ENCODE peak calls at places on chromosomes 16 and 17, in five cellular contexts. One of them, this sample, is unnamed.

GRCh38 chr17:34902761-34903325 is 58.4 kb downstream of the CCT6B start:
- DNase-seq in MM.1S: no peak
- DNase-seq in colonic mucosa: no peak
- DNase-seq in glutamatergic neuron: no peak
- DNase-seq in D721Med: no peak
- DNase-seq in this sample: no peak

GRCh38 chr17:45430738-45431530 is 1.7 kb downstream of the ARHGAP27 start:
- DNase-seq in MM.1S: peak; percentile 76
- DNase-seq in colonic mucosa: peak; percentile 75
- DNase-seq in glutamatergic neuron: no peak
- DNase-seq in D721Med: no peak
- DNase-seq in this sample: no peak

GRCh38 chr16:57624044-57624688 is 4.3 kb upstream of the ADGRG1 start:
- DNase-seq in MM.1S: no peak
- DNase-seq in colonic mucosa: no peak
- DNase-seq in glutamatergic neuron: no peak
- DNase-seq in D721Med: no peak
- DNase-seq in this sample: no peak

GRCh38 chr16:58449306-58449705 is 50.6 kb upstream of the NDRG4 start:
- DNase-seq in MM.1S: no peak
- DNase-seq in colonic mucosa: no peak
- DNase-seq in glutamatergic neuron: no peak
- DNase-seq in D721Med: no peak
- DNase-seq in this sample: no peak

GRCh38 chr17:10055251-10055975 is 143.0 kb downstream of the GAS7 start:
- DNase-seq in MM.1S: no peak
- DNase-seq in colonic mucosa: no peak
- DNase-seq in glutamatergic neuron: no peak
- DNase-seq in D721Med: no peak
- DNase-seq in this sample: no peak

GRCh38 chr17:58995247-58995940 is 111.3 kb downstream of the TRIM37 start:
- DNase-seq in MM.1S: no peak
- DNase-seq in colonic mucosa: no peak
- DNase-seq in glutamatergic neuron: no peak
- DNase-seq in D721Med: no peak
- DNase-seq in this sample: no peak

GRCh38 chr17:61005358-61005757 is 327.7 kb downstream of the BCAS3 start:
- DNase-seq in MM.1S: no peak
- DNase-seq in colonic mucosa: no peak
- DNase-seq in glutamatergic neuron: no peak
- DNase-seq in D721Med: no peak
- DNase-seq in this sample: no peak

GRCh38 chr17:19461139-19461538 is 50.1 kb downstream of the RNF112 start:
- DNase-seq in MM.1S: peak; percentile 82
- DNase-seq in colonic mucosa: peak; percentile 38
- DNase-seq in glutamatergic neuron: no peak
- DNase-seq in D721Med: no peak
- DNase-seq in this sample: no peak

GRCh38 chr17:59027750-59028149 is 78.9 kb downstream of the TRIM37 start:
- DNase-seq in MM.1S: peak; percentile 26
- DNase-seq in colonic mucosa: no peak
- DNase-seq in glutamatergic neuron: no peak
- DNase-seq in D721Med: no peak
- DNase-seq in this sample: no peak

GRCh38 chr16:51328708-51329107 is 177.6 kb upstream of the SALL1 start:
- DNase-seq in MM.1S: no peak
- DNase-seq in colonic mucosa: no peak
- DNase-seq in glutamatergic neuron: peak; percentile 32
- DNase-seq in D721Med: no peak
- DNase-seq in this sample: no peak

GRCh38 chr17:40536731-40537171 is 28.5 kb downstream of the CCR7 start:
- DNase-seq in MM.1S: no peak
- DNase-seq in colonic mucosa: no peak
- DNase-seq in glutamatergic neuron: no peak
- DNase-seq in D721Med: no peak
- DNase-seq in this sample: peak; percentile 73

GRCh38 chr17:22507823-22508222 is 815.5 kb downstream of the KCNJ18 start:
- DNase-seq in MM.1S: no peak
- DNase-seq in colonic mucosa: no peak
- DNase-seq in glutamatergic neuron: no peak
- DNase-seq in D721Med: no peak
- DNase-seq in this sample: no peak

GRCh38 chr17:62109378-62109902 is 44.4 kb upstream of the MED13 start:
- DNase-seq in MM.1S: peak; percentile 92
- DNase-seq in colonic mucosa: peak; percentile 73
- DNase-seq in glutamatergic neuron: peak; percentile 76
- DNase-seq in D721Med: peak; percentile 23
- DNase-seq in this sample: peak; percentile 56

GRCh38 chr17:78510141-78510935 is 66.9 kb downstream of the DNAH17 start:
- DNase-seq in MM.1S: no peak
- DNase-seq in colonic mucosa: no peak
- DNase-seq in glutamatergic neuron: no peak
- DNase-seq in D721Med: no peak
- DNase-seq in this sample: no peak

GRCh38 chr17:78789663-78790181 is 7.6 kb upstream of the CYTH1 start:
- DNase-seq in MM.1S: no peak
- DNase-seq in colonic mucosa: peak; percentile 93
- DNase-seq in glutamatergic neuron: no peak
- DNase-seq in D721Med: no peak
- DNase-seq in this sample: no peak

GRCh38 chr16:80899804-80900592 is 95.6 kb upstream of the CDYL2 start:
- DNase-seq in MM.1S: no peak
- DNase-seq in colonic mucosa: peak; percentile 78
- DNase-seq in glutamatergic neuron: no peak
- DNase-seq in D721Med: no peak
- DNase-seq in this sample: peak; percentile 30

GRCh38 chr17:19876524-19877161 is 8.9 kb upstream of the ULK2 start:
- DNase-seq in MM.1S: no peak
- DNase-seq in colonic mucosa: peak; percentile 26
- DNase-seq in glutamatergic neuron: no peak
- DNase-seq in D721Med: no peak
- DNase-seq in this sample: no peak

GRCh38 chr17:47726796-47727703 is 6.0 kb upstream of the TBX21 start:
- DNase-seq in MM.1S: no peak
- DNase-seq in colonic mucosa: no peak
- DNase-seq in glutamatergic neuron: no peak
- DNase-seq in D721Med: no peak
- DNase-seq in this sample: no peak

GRCh38 chr16:4609200-4610010 is 5.3 kb downstream of the UBALD1 start:
- DNase-seq in MM.1S: no peak
- DNase-seq in colonic mucosa: no peak
- DNase-seq in glutamatergic neuron: no peak
- DNase-seq in D721Med: no peak
- DNase-seq in this sample: no peak

GRCh38 chr16:57471852-57472664 is 9.6 kb downstream of the POLR2C start:
- DNase-seq in MM.1S: no peak
- DNase-seq in colonic mucosa: peak; percentile 71
- DNase-seq in glutamatergic neuron: no peak
- DNase-seq in D721Med: no peak
- DNase-seq in this sample: no peak

GRCh38 chr17:60573139-60573975 is 26.6 kb upstream of the PPM1D start:
- DNase-seq in MM.1S: no peak
- DNase-seq in colonic mucosa: no peak
- DNase-seq in glutamatergic neuron: no peak
- DNase-seq in D721Med: no peak
- DNase-seq in this sample: no peak

GRCh38 chr17:76753061-76753961 is 15.4 kb downstream of the MFSD11 start:
- DNase-seq in MM.1S: no peak
- DNase-seq in colonic mucosa: no peak
- DNase-seq in glutamatergic neuron: no peak
- DNase-seq in D721Med: no peak
- DNase-seq in this sample: no peak

GRCh38 chr16:69266334-69267063 is 44.7 kb upstream of the VPS4A start:
- DNase-seq in MM.1S: no peak
- DNase-seq in colonic mucosa: no peak
- DNase-seq in glutamatergic neuron: no peak
- DNase-seq in D721Med: no peak
- DNase-seq in this sample: no peak

GRCh38 chr17:3002538-3003301 is 60.7 kb downstream of the OR1D5 start:
- DNase-seq in MM.1S: peak; percentile 59
- DNase-seq in colonic mucosa: peak; percentile 45
- DNase-seq in glutamatergic neuron: no peak
- DNase-seq in D721Med: no peak
- DNase-seq in this sample: no peak

GRCh38 chr16:53664724-53665345 is 38.8 kb downstream of the RPGRIP1L start:
- DNase-seq in MM.1S: no peak
- DNase-seq in colonic mucosa: no peak
- DNase-seq in glutamatergic neuron: no peak
- DNase-seq in D721Med: no peak
- DNase-seq in this sample: peak; percentile 62

GRCh38 chr17:57954421-57955182 is 610 bp downstream of the CUEDC1 start:
- DNase-seq in MM.1S: no peak
- DNase-seq in colonic mucosa: peak; percentile 68
- DNase-seq in glutamatergic neuron: peak; percentile 71
- DNase-seq in D721Med: peak; percentile 67
- DNase-seq in this sample: no peak

GRCh38 chr17:57953703-57954420 is 1.4 kb downstream of the CUEDC1 start:
- DNase-seq in MM.1S: no peak
- DNase-seq in colonic mucosa: no peak
- DNase-seq in glutamatergic neuron: no peak
- DNase-seq in D721Med: no peak
- DNase-seq in this sample: no peak

GRCh38 chr17:57956311-57957119 is 1.3 kb upstream of the CUEDC1 start:
- DNase-seq in MM.1S: peak; percentile 80
- DNase-seq in colonic mucosa: peak; percentile 21
- DNase-seq in glutamatergic neuron: no peak
- DNase-seq in D721Med: no peak
- DNase-seq in this sample: no peak

GRCh38 chr17:57957120-57957850 is 2.1 kb upstream of the CUEDC1 start:
- DNase-seq in MM.1S: no peak
- DNase-seq in colonic mucosa: peak; percentile 15
- DNase-seq in glutamatergic neuron: no peak
- DNase-seq in D721Med: no peak
- DNase-seq in this sample: no peak

DNA sequence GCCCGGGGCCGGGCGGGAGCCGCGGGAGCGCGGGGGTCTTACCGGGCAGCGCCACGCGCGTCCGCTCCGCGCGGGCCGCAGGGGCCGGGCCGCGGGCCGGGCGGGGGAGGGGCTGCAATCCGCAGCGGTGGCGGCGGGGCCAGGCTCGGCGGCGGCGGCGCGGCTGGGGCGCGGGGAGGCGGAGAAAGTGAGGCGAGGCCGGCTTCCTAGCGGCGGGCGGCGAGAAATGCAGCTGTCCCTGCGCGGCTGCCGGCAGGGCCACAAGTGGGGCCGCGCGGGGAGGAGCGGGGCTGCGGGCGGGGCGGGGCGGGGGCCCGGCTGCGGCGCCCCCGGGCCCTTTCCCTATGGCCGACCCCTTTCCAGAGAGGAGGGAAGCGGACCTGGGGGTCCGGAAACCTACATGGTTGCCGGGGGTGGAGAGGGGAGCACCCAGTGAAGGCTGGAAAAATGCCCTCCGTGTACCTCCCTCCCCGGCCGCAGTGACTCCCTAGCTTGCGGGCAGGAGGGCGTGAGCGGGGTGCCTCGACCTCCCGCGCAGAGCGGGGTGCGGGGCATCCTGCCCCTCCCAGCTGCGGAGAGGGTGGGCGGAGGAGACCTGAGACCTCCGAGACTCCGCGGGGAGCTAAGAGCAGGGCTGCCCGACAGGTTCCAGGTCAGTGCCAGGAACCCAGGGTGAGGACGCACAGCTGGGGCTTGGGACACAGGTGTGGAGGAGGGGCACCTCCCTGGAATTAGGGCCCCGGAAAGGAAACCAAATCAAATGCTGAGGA is at the start of gene CUEDC1:
- DNase-seq in MM.1S: peak; percentile 58
- DNase-seq in colonic mucosa: peak; percentile 78
- DNase-seq in glutamatergic neuron: peak; percentile 88
- DNase-seq in D721Med: no peak
- DNase-seq in this sample: no peak
- TF ChIP-seq CTCF in MM.1S: no peak
- TF ChIP-seq CTCF in colonic mucosa: no peak
- TF ChIP-seq CTCF in glutamatergic neuron: peak; percentile 9
- TF ChIP-seq CTCF in D721Med: peak; percentile 34
- TF ChIP-seq CTCF in this sample: peak; percentile 20

GRCh38 chr16:27749946-27750345 is 200.0 kb downstream of the KATNIP start:
- DNase-seq in MM.1S: no peak
- DNase-seq in colonic mucosa: no peak
- DNase-seq in glutamatergic neuron: no peak
- DNase-seq in D721Med: no peak
- DNase-seq in this sample: no peak

GRCh38 chr16:27749547-27749875 is 199.6 kb downstream of the KATNIP start:
- DNase-seq in MM.1S: no peak
- DNase-seq in colonic mucosa: no peak
- DNase-seq in glutamatergic neuron: no peak
- DNase-seq in D721Med: no peak
- DNase-seq in this sample: no peak

GRCh38 chr16:27751676-27752075 is 201.7 kb downstream of the KATNIP start:
- DNase-seq in MM.1S: no peak
- DNase-seq in colonic mucosa: no peak
- DNase-seq in glutamatergic neuron: no peak
- DNase-seq in D721Med: no peak
- DNase-seq in this sample: no peak

GRCh38 chr16:27747946-27748345 is 198.0 kb downstream of the KATNIP start:
- DNase-seq in MM.1S: no peak
- DNase-seq in colonic mucosa: no peak
- DNase-seq in glutamatergic neuron: no peak
- DNase-seq in D721Med: no peak
- DNase-seq in this sample: no peak

DNA sequence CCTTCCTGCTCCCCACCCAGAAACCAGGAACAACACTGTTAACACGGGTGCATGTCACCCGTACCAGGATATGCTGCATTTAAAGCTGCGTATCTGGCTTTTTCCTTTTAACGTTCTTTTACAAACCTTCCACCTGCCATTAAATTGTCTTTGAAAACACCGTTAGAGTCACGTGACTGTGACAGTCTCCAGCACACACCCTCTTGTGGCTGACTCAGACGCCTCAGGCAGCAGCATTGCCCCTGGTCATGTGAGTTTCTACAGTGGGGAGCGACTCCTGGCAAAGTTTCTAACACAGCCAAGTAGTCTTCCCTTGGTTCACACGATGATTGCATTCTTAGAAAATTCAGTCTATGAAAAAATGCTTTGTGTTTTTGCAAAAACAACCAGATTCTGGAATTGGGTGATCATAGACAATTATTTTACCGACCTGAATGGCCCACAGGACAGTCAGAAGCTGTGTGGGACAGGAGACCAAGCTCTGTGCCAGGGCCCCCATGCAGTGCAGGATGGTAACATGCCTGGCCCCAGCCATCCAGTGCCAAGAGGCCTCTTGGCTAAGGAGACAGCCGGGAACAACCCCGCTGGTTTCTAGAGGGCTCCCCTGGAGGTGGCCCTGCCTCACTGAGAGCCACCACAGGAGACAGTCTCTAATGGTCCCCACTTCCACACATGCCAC is 199.1 kb downstream of the KATNIP start:
- DNase-seq in MM.1S: peak; percentile 32
- DNase-seq in colonic mucosa: peak; percentile 79
- DNase-seq in glutamatergic neuron: no peak
- DNase-seq in D721Med: no peak
- DNase-seq in this sample: peak; percentile 38
- TF ChIP-seq CTCF in MM.1S: peak; percentile 33
- TF ChIP-seq CTCF in colonic mucosa: peak; percentile 27
- TF ChIP-seq CTCF in glutamatergic neuron: no peak
- TF ChIP-seq CTCF in D721Med: peak; percentile 29
- TF ChIP-seq CTCF in this sample: peak; percentile 20

GRCh38 chr16:56246051-56246817 is 54.9 kb downstream of the GNAO1 start:
- DNase-seq in MM.1S: no peak
- DNase-seq in colonic mucosa: no peak
- DNase-seq in glutamatergic neuron: no peak
- DNase-seq in D721Med: no peak
- DNase-seq in this sample: peak; percentile 14
- TF ChIP-seq CTCF in MM.1S: no peak
- TF ChIP-seq CTCF in colonic mucosa: no peak
- TF ChIP-seq CTCF in glutamatergic neuron: no peak
- TF ChIP-seq CTCF in D721Med: no peak
- TF ChIP-seq CTCF in this sample: no peak

GRCh38 chr17:49515196-49515770 is 20.2 kb downstream of the NGFR start:
- DNase-seq in MM.1S: peak; percentile 88
- DNase-seq in colonic mucosa: peak; percentile 55
- DNase-seq in glutamatergic neuron: peak; percentile 89
- DNase-seq in D721Med: no peak
- DNase-seq in this sample: peak; percentile 97
- TF ChIP-seq CTCF in MM.1S: no peak
- TF ChIP-seq CTCF in colonic mucosa: no peak
- TF ChIP-seq CTCF in glutamatergic neuron: peak; percentile 36
- TF ChIP-seq CTCF in D721Med: no peak
- TF ChIP-seq CTCF in this sample: peak; percentile 24